ENCODE peak calls at places on chromosomes 6 and 20, in ten cellular contexts. L is Daoy; A is NCI-H1092; I is psoas muscle; N is NCI-H1436; D is mucosa of descending colon; S is left colon; M is LHCN-M2; B is stimulated activated effector memory CD8-positive, alpha-beta T cell treated with anti-CD3 and anti-CD28 coated beads, Interleukin-12 subunit alpha, Interleukin-12 subunit beta, amount 100 ng/mL, for 72 hours; U is heart right ventricle. Z is an unnamed sample.

GRCh38 chr6:127566671-127567070 is 10.3 kb upstream of the C6orf58 start:
- DNase-seq in L (no peak), A (no peak), I (no peak), N (no peak), D (no peak), S (no peak), M (no peak), B (no peak), U (no peak), Z (no peak)

GRCh38 chr6:143301204-143301603 is 149.3 kb downstream of the ADAT2 start:
- DNase-seq in L (no peak), A (no peak), I (no peak), N (no peak), D (no peak), S (no peak), M (no peak), B (no peak), U (no peak), Z (no peak)

GRCh38 chr6:136350914-136351313 is 61.3 kb upstream of the BCLAF1 start:
- DNase-seq in L (no peak), A (no peak), I (no peak), N (no peak), D (no peak), S (no peak), M (no peak), B (no peak), U (no peak), Z (no peak)

GRCh38 chr6:54920628-54921027 is 74.1 kb downstream of the FAM83B start:
- DNase-seq in L (no peak), A (no peak), I (no peak), N (no peak), D (no peak), S (no peak), M (no peak), B (no peak), U (no peak), Z (peak; percentile 40)

GRCh38 chr6:39377530-39377929 is 55.0 kb upstream of the KCNK16 start:
- DNase-seq in L (peak; percentile 71), A (peak; percentile 28), I (peak; percentile 63), N (peak; percentile 6), D (peak; percentile 50), S (peak; percentile 59), M (peak; percentile 32), B (no peak), U (peak; percentile 71), Z (peak; percentile 43)

GRCh38 chr20:51763965-51764602 is 4.1 kb downstream of the ATP9A start:
- DNase-seq in L (no peak), A (no peak), I (no peak), N (no peak), D (no peak), S (no peak), M (no peak), B (no peak), U (no peak), Z (peak; percentile 56)

GRCh38 chr20:44356353-44356723 is 839 bp downstream of the HNF4A start:
- DNase-seq in L (no peak), A (no peak), I (no peak), N (no peak), D (no peak), S (no peak), M (no peak), B (no peak), U (no peak), Z (no peak)

GRCh38 chr20:34622821-34623451 is 54.0 kb downstream of the PIGU start:
- DNase-seq in L (no peak), A (no peak), I (no peak), N (no peak), D (no peak), S (no peak), M (no peak), B (no peak), U (no peak), Z (no peak)

GRCh38 chr6:56532766-56533551 is 109.7 kb downstream of the DST start:
- DNase-seq in L (no peak), A (no peak), I (no peak), N (no peak), D (no peak), S (no peak), M (no peak), B (no peak), U (no peak), Z (no peak)

GRCh38 chr20:64038579-64039292 is 2.8 kb downstream of the C20orf204 start:
- DNase-seq in L (peak; percentile 80), A (peak; percentile 38), I (peak; percentile 85), N (peak; percentile 59), D (peak; percentile 87), S (peak; percentile 81), M (peak; percentile 28), B (peak; percentile 88), U (peak; percentile 92), Z (no peak)

GRCh38 chr6:4820704-4821276 is 44.6 kb downstream of the CDYL start:
- DNase-seq in L (peak; percentile 18), A (no peak), I (no peak), N (no peak), D (no peak), S (no peak), M (no peak), B (no peak), U (no peak), Z (peak; percentile 53)

GRCh38 chr6:111012143-111012452 is 30.3 kb downstream of the RPF2 start:
- DNase-seq in L (no peak), A (no peak), I (no peak), N (no peak), D (no peak), S (no peak), M (no peak), B (no peak), U (no peak), Z (no peak)

GRCh38 chr20:1002682-1003561 is 811 bp upstream of the RSPO4 start:
- DNase-seq in L (peak; percentile 23), A (no peak), I (no peak), N (no peak), D (no peak), S (no peak), M (no peak), B (no peak), U (no peak), Z (no peak)

GRCh38 chr20:3209023-3209945 is at the start of gene ITPA:
- DNase-seq in L (peak; percentile 57), A (peak; percentile 19), I (peak; percentile 70), N (no peak), D (peak; percentile 73), S (peak; percentile 65), M (peak; percentile 41), B (peak; percentile 81), U (peak; percentile 57), Z (no peak)

GRCh38 chr20:32368930-32369329 is 10.8 kb downstream of the ASXL1 start:
- DNase-seq in L (peak; percentile 39), A (no peak), I (no peak), N (no peak), D (no peak), S (no peak), M (no peak), B (no peak), U (no peak), Z (no peak)

GRCh38 chr6:28776269-28777146 is 147.3 kb downstream of the TRIM27 start:
- DNase-seq in L (no peak), A (no peak), I (no peak), N (no peak), D (no peak), S (no peak), M (no peak), B (no peak), U (no peak), Z (no peak)

GRCh38 chr20:21237956-21238355 is 65.2 kb upstream of the XRN2 start:
- DNase-seq in L (peak; percentile 40), A (no peak), I (no peak), N (no peak), D (no peak), S (no peak), M (no peak), B (no peak), U (no peak), Z (no peak)

GRCh38 chr20:44720994-44721784 is 6.0 kb downstream of the CCN5 start:
- DNase-seq in L (peak; percentile 80), A (no peak), I (peak; percentile 66), N (no peak), D (no peak), S (no peak), M (peak; percentile 50), B (no peak), U (no peak), Z (peak; percentile 94)

GRCh38 chr20:38290829-38291581 is 13.0 kb upstream of the BPI start:
- DNase-seq in L (peak; percentile 93), A (no peak), I (peak; percentile 65), N (no peak), D (no peak), S (peak; percentile 19), M (peak; percentile 81), B (no peak), U (peak; percentile 60), Z (no peak)

GRCh38 chr6:16511048-16511660 is 250.1 kb downstream of the ATXN1 start:
- DNase-seq in L (peak; percentile 45), A (no peak), I (no peak), N (peak; percentile 6), D (no peak), S (no peak), M (peak; percentile 62), B (no peak), U (peak; percentile 25), Z (peak; percentile 6)

GRCh38 chr20:25089096-25089495 is 7.2 kb upstream of the VSX1 start:
- DNase-seq in L (no peak), A (no peak), I (no peak), N (no peak), D (no peak), S (no peak), M (no peak), B (no peak), U (no peak), Z (no peak)

GRCh38 chr6:123909989-123910388 is 106.3 kb downstream of the NKAIN2 start:
- DNase-seq in L (no peak), A (peak; percentile 35), I (no peak), N (peak; percentile 13), D (no peak), S (no peak), M (no peak), B (no peak), U (no peak), Z (no peak)

GRCh38 chr6:43980004-43980795 is 147.1 kb downstream of the MRPL14 start:
- DNase-seq in L (no peak), A (peak; percentile 76), I (no peak), N (no peak), D (no peak), S (no peak), M (no peak), B (no peak), U (no peak), Z (no peak)

GRCh38 chr6:160795716-160796115 is 93.7 kb downstream of the PLG start:
- DNase-seq in L (no peak), A (no peak), I (no peak), N (no peak), D (no peak), S (no peak), M (no peak), B (no peak), U (no peak), Z (no peak)

GRCh38 chr20:48381353-48382120 is 446.3 kb downstream of the PREX1 start:
- DNase-seq in L (no peak), A (no peak), I (no peak), N (no peak), D (no peak), S (no peak), M (no peak), B (no peak), U (no peak), Z (no peak)

GRCh38 chr6:44735631-44735963 is 348.1 kb downstream of the CDC5L start:
- DNase-seq in L (peak; percentile 97), A (no peak), I (peak; percentile 47), N (no peak), D (no peak), S (no peak), M (no peak), B (no peak), U (no peak), Z (no peak)

GRCh38 chr20:9043364-9043763 is 25.5 kb upstream of the PLCB4 start:
- DNase-seq in L (no peak), A (no peak), I (no peak), N (no peak), D (no peak), S (no peak), M (no peak), B (no peak), U (no peak), Z (no peak)

GRCh38 chr20:22729180-22729579 is 144.8 kb upstream of the FOXA2 start:
- DNase-seq in L (peak; percentile 30), A (no peak), I (no peak), N (no peak), D (no peak), S (no peak), M (peak; percentile 50), B (no peak), U (no peak), Z (peak; percentile 6)

Z was measured in HS-5.